ENCODE peak calls at places on chromosomes 1 and 21, in six cellular contexts. One of them, this sample, is unnamed.

GRCh38 chr1:8239306-8240023 is 78.4 kb upstream of the SLC45A1 start:
- DNase-seq in A549: no peak
- DNase-seq in choroid plexus epithelial cell: peak
- DNase-seq in PC-9: peak
- DNase-seq in cardiac fibroblast: peak
- DNase-seq in dorsolateral prefrontal cortex: no peak
- DNase-seq in this sample: no peak

GRCh38 chr1:43742026-43742425 is 34.7 kb downstream of the ST3GAL3 start:
- DNase-seq in dorsolateral prefrontal cortex: no peak
- DNase-seq in A549: no peak
- DNase-seq in choroid plexus epithelial cell: no peak
- DNase-seq in PC-9: no peak
- DNase-seq in cardiac fibroblast: no peak
- DNase-seq in this sample: no peak

GRCh38 chr1:21956720-21957552 is 19.8 kb upstream of the HSPG2 start:
- DNase-seq in A549: no peak
- DNase-seq in PC-9: peak
- DNase-seq in choroid plexus epithelial cell: no peak
- DNase-seq in dorsolateral prefrontal cortex: no peak
- DNase-seq in cardiac fibroblast: peak
- DNase-seq in this sample: peak

GRCh38 chr1:67575861-67576260 is 109.1 kb upstream of the GADD45A start:
- DNase-seq in choroid plexus epithelial cell: peak
- DNase-seq in cardiac fibroblast: peak
- DNase-seq in PC-9: no peak
- DNase-seq in dorsolateral prefrontal cortex: no peak
- DNase-seq in A549: no peak
- DNase-seq in this sample: peak

GRCh38 chr21:35478096-35479080 is 429.3 kb upstream of the RUNX1 start:
- DNase-seq in cardiac fibroblast: peak
- DNase-seq in PC-9: no peak
- DNase-seq in dorsolateral prefrontal cortex: no peak
- DNase-seq in choroid plexus epithelial cell: peak
- DNase-seq in A549: no peak
- DNase-seq in this sample: no peak

GRCh38 chr1:966603-967295 is 467 bp downstream of the PLEKHN1 start:
- DNase-seq in choroid plexus epithelial cell: peak
- DNase-seq in cardiac fibroblast: peak
- DNase-seq in A549: peak
- DNase-seq in PC-9: peak
- DNase-seq in dorsolateral prefrontal cortex: no peak
- DNase-seq in this sample: peak

GRCh38 chr1:93779540-93780121 is 98.0 kb upstream of the BCAR3 start:
- DNase-seq in choroid plexus epithelial cell: peak
- DNase-seq in dorsolateral prefrontal cortex: no peak
- DNase-seq in cardiac fibroblast: peak
- DNase-seq in A549: peak
- DNase-seq in PC-9: peak
- DNase-seq in this sample: peak

GRCh38 chr1:181541458-181541857 is 58.1 kb downstream of the CACNA1E start:
- DNase-seq in dorsolateral prefrontal cortex: no peak
- DNase-seq in PC-9: no peak
- DNase-seq in choroid plexus epithelial cell: no peak
- DNase-seq in cardiac fibroblast: no peak
- DNase-seq in A549: no peak
- DNase-seq in this sample: peak

GRCh38 chr1:59570524-59570923 is 244.2 kb upstream of the HOOK1 start:
- DNase-seq in choroid plexus epithelial cell: peak
- DNase-seq in A549: no peak
- DNase-seq in cardiac fibroblast: peak
- DNase-seq in dorsolateral prefrontal cortex: no peak
- DNase-seq in PC-9: no peak
- DNase-seq in this sample: peak

GRCh38 chr1:2519029-2519685 is 7.2 kb downstream of the PANK4 start:
- DNase-seq in dorsolateral prefrontal cortex: no peak
- DNase-seq in A549: no peak
- DNase-seq in PC-9: no peak
- DNase-seq in cardiac fibroblast: no peak
- DNase-seq in choroid plexus epithelial cell: no peak
- DNase-seq in this sample: no peak

GRCh38 chr1:245294021-245294420 is 139.2 kb downstream of the KIF26B start:
- DNase-seq in A549: no peak
- DNase-seq in choroid plexus epithelial cell: no peak
- DNase-seq in dorsolateral prefrontal cortex: no peak
- DNase-seq in cardiac fibroblast: no peak
- DNase-seq in PC-9: no peak
- DNase-seq in this sample: no peak

GRCh38 chr1:223759273-223759672 is 46.9 kb downstream of the CAPN2 start:
- DNase-seq in cardiac fibroblast: no peak
- DNase-seq in PC-9: no peak
- DNase-seq in dorsolateral prefrontal cortex: no peak
- DNase-seq in A549: no peak
- DNase-seq in choroid plexus epithelial cell: no peak
- DNase-seq in this sample: no peak

GRCh38 chr21:38243732-38244406 is 12.9 kb upstream of the KCNJ15 start:
- DNase-seq in dorsolateral prefrontal cortex: no peak
- DNase-seq in cardiac fibroblast: no peak
- DNase-seq in PC-9: no peak
- DNase-seq in choroid plexus epithelial cell: no peak
- DNase-seq in A549: no peak
- DNase-seq in this sample: no peak

GRCh38 chr1:185245466-185245865 is 71.6 kb downstream of the IVNS1ABP start:
- DNase-seq in PC-9: no peak
- DNase-seq in cardiac fibroblast: no peak
- DNase-seq in A549: no peak
- DNase-seq in choroid plexus epithelial cell: no peak
- DNase-seq in dorsolateral prefrontal cortex: no peak
- DNase-seq in this sample: no peak

GRCh38 chr1:231176421-231176820 is 14.6 kb downstream of the TRIM67 start:
- DNase-seq in cardiac fibroblast: no peak
- DNase-seq in PC-9: no peak
- DNase-seq in A549: no peak
- DNase-seq in dorsolateral prefrontal cortex: no peak
- DNase-seq in choroid plexus epithelial cell: no peak
- DNase-seq in this sample: no peak

GRCh38 chr1:246978281-246978680 is 29.6 kb downstream of the ZNF695 start:
- DNase-seq in choroid plexus epithelial cell: no peak
- DNase-seq in A549: no peak
- DNase-seq in cardiac fibroblast: no peak
- DNase-seq in dorsolateral prefrontal cortex: no peak
- DNase-seq in PC-9: no peak
- DNase-seq in this sample: no peak

GRCh38 chr1:246978785-246979184 is 29.1 kb downstream of the ZNF695 start:
- DNase-seq in cardiac fibroblast: no peak
- DNase-seq in PC-9: no peak
- DNase-seq in A549: no peak
- DNase-seq in choroid plexus epithelial cell: no peak
- DNase-seq in dorsolateral prefrontal cortex: no peak
- DNase-seq in this sample: no peak
- TF ChIP-seq CTCF in cardiac fibroblast: no peak
- TF ChIP-seq CTCF in PC-9: no peak
- TF ChIP-seq CTCF in A549: no peak
- TF ChIP-seq CTCF in choroid plexus epithelial cell: no peak
- TF ChIP-seq CTCF in dorsolateral prefrontal cortex: no peak
- TF ChIP-seq CTCF in this sample: no peak

DNA sequence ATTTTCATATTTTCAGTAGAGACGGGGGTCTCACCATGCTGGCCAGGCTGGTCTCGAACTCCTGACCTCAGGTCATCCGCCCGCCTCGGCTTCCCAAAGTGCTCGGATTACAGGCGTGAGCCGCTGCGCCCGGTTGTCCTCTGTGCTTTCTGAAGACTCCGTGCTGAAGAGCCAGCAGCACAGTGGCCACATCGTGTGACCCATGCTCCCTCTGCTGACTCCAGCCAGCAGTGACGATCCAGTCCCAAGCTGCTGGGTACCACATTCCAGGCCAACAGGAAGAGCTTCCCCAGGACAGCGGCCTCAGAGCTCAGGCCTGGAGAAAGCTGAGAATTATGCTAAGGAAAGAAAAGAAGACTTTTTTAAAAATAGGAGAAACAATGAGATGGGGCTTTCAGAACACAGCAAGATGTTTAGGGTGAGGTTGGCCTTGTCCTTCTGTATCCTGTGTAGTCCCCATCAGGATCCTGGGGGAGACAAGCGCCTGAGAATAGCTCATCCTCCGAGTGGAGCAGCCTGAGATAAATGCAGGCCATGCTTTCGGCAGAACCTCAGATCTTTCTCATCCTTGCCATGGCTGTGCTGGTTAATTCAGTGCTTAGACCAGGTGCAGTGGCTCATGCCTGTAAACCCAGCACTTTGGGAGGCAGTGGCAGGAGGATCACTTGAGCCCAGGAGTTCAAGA is 207.1 kb downstream of the SLC35F3 start:
- DNase-seq in dorsolateral prefrontal cortex: peak
- DNase-seq in PC-9: peak
- DNase-seq in A549: peak
- DNase-seq in choroid plexus epithelial cell: peak
- DNase-seq in cardiac fibroblast: peak
- DNase-seq in this sample: peak
- TF ChIP-seq CTCF in dorsolateral prefrontal cortex: peak
- TF ChIP-seq CTCF in PC-9: peak
- TF ChIP-seq CTCF in A549: peak
- TF ChIP-seq CTCF in choroid plexus epithelial cell: no peak
- TF ChIP-seq CTCF in cardiac fibroblast: no peak
- TF ChIP-seq CTCF in this sample: peak

DNA sequence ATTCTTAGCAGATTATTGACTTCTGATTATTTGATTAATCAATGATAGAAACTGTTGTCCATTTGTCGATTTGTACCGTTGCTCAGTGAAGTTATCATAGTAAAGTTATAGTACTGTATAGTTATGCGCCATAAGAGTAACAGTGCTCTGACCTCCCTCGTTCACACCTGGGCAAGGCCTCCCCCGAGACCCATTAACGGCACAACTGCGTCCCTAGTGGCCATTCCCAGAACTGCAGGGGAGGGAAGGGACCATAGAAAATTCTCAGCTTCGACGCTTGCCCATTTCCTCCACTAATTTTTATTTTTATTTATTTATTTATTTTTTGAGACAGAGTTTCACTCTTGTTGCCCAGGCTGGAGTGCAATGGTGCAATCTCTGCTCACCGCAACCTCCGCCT is 334.4 kb downstream of the DSCAM start:
- DNase-seq in cardiac fibroblast: no peak
- DNase-seq in dorsolateral prefrontal cortex: no peak
- DNase-seq in A549: no peak
- DNase-seq in PC-9: peak
- DNase-seq in choroid plexus epithelial cell: no peak
- DNase-seq in this sample: no peak
- TF ChIP-seq CTCF in cardiac fibroblast: peak
- TF ChIP-seq CTCF in dorsolateral prefrontal cortex: peak
- TF ChIP-seq CTCF in A549: peak
- TF ChIP-seq CTCF in PC-9: peak
- TF ChIP-seq CTCF in choroid plexus epithelial cell: peak
- TF ChIP-seq CTCF in this sample: peak

DNA sequence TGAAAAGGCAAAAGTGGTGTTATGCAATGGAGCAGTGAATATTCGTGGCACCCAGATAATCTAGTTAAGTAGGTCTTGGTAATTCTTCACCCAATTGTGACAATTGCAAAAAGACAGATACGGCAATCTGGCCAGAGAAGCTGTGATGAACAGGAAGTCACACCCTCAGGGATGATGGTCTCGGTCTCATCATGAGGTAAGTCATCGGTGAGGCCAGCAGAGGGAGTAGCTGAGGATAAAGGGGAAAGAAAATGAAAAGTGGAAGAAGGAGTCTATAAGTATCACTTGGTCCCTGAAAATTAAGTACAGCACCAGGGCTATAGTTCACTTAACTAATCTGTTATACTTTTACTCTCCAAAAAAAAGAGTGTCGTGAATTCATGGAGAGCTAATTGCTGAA is 258.8 kb upstream of the NCAM2 start:
- DNase-seq in dorsolateral prefrontal cortex: no peak
- DNase-seq in cardiac fibroblast: no peak
- DNase-seq in choroid plexus epithelial cell: no peak
- DNase-seq in PC-9: no peak
- DNase-seq in A549: no peak
- DNase-seq in this sample: no peak
- TF ChIP-seq CTCF in dorsolateral prefrontal cortex: no peak
- TF ChIP-seq CTCF in cardiac fibroblast: no peak
- TF ChIP-seq CTCF in choroid plexus epithelial cell: peak
- TF ChIP-seq CTCF in PC-9: peak
- TF ChIP-seq CTCF in A549: no peak
- TF ChIP-seq CTCF in this sample: no peak

GRCh38 chr1:210241121-210241520 is 8.5 kb downstream of the SERTAD4 start:
- DNase-seq in PC-9: no peak
- DNase-seq in A549: no peak
- DNase-seq in cardiac fibroblast: no peak
- DNase-seq in dorsolateral prefrontal cortex: no peak
- DNase-seq in choroid plexus epithelial cell: no peak
- DNase-seq in this sample: no peak

GRCh38 chr1:210236840-210237409 is 4.3 kb downstream of the SERTAD4 start:
- DNase-seq in cardiac fibroblast: peak
- DNase-seq in PC-9: no peak
- DNase-seq in dorsolateral prefrontal cortex: no peak
- DNase-seq in A549: no peak
- DNase-seq in choroid plexus epithelial cell: peak
- DNase-seq in this sample: no peak

GRCh38 chr1:210237981-210238380 is 5.4 kb downstream of the SERTAD4 start:
- DNase-seq in cardiac fibroblast: no peak
- DNase-seq in PC-9: no peak
- DNase-seq in dorsolateral prefrontal cortex: no peak
- DNase-seq in choroid plexus epithelial cell: no peak
- DNase-seq in A549: no peak
- DNase-seq in this sample: no peak

GRCh38 chr1:210237514-210237913 is 4.9 kb downstream of the SERTAD4 start:
- DNase-seq in cardiac fibroblast: peak
- DNase-seq in dorsolateral prefrontal cortex: no peak
- DNase-seq in PC-9: no peak
- DNase-seq in A549: no peak
- DNase-seq in choroid plexus epithelial cell: no peak
- DNase-seq in this sample: no peak

GRCh38 chr1:210239295-210240155 is 6.9 kb downstream of the SERTAD4 start:
- DNase-seq in dorsolateral prefrontal cortex: no peak
- DNase-seq in A549: peak
- DNase-seq in cardiac fibroblast: peak
- DNase-seq in choroid plexus epithelial cell: peak
- DNase-seq in PC-9: no peak
- DNase-seq in this sample: peak
- TF ChIP-seq CTCF in dorsolateral prefrontal cortex: peak
- TF ChIP-seq CTCF in A549: peak
- TF ChIP-seq CTCF in cardiac fibroblast: peak
- TF ChIP-seq CTCF in choroid plexus epithelial cell: peak
- TF ChIP-seq CTCF in PC-9: peak
- TF ChIP-seq CTCF in this sample: peak

DNA sequence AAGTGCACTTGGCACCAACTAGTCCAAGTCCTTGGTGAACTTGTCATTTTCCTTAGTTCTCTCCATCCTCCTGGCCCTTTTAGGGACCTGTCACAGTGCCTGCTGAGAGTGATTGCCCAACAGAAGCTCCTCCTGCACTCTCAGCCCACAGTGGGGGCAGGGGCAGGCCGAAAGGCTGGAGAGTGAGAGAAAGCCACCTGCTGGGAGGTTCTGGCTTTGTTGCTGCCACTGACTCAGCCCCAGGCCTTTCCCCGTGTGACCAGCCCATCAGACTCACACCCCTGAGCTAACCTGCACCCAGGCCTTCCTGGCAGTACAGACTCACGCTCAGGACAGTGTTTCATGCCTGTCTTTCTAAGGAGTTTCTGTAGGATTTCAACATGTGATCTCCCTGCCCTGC is 17.1 kb upstream of the PROK1 start:
- DNase-seq in choroid plexus epithelial cell: peak
- DNase-seq in PC-9: peak
- DNase-seq in cardiac fibroblast: peak
- DNase-seq in dorsolateral prefrontal cortex: peak
- DNase-seq in A549: peak
- DNase-seq in this sample: peak
- TF ChIP-seq CTCF in choroid plexus epithelial cell: peak
- TF ChIP-seq CTCF in PC-9: peak
- TF ChIP-seq CTCF in cardiac fibroblast: no peak
- TF ChIP-seq CTCF in dorsolateral prefrontal cortex: no peak
- TF ChIP-seq CTCF in A549: peak
- TF ChIP-seq CTCF in this sample: peak